ENCODE peak calls at places on chromosomes 1 and 21, in six cellular contexts. One of them, this sample, is unnamed.
A peak's percentile ranks its signal among the peaks of the same experiment; 100 is the strongest.

GRCh38 chr1:53967409-53968124 is 21.4 kb downstream of the LRRC42 start:
- DNase-seq in AG08395: no peak
- DNase-seq in suprapubic skin: no peak
- DNase-seq in heart left ventricle: no peak
- DNase-seq in ecto neural progenitor cell: no peak
- DNase-seq in mucosa of gallbladder: no peak
- DNase-seq in this sample: no peak

GRCh38 chr1:47262787-47263413 is 30.9 kb upstream of the TAL1 start:
- DNase-seq in AG08395: peak; percentile 65
- DNase-seq in suprapubic skin: no peak
- DNase-seq in heart left ventricle: peak; percentile 31
- DNase-seq in ecto neural progenitor cell: no peak
- DNase-seq in mucosa of gallbladder: peak; percentile 49
- DNase-seq in this sample: peak; percentile 47

GRCh38 chr1:167541013-167541412 is 12.5 kb downstream of the CREG1 start:
- DNase-seq in AG08395: no peak
- DNase-seq in suprapubic skin: no peak
- DNase-seq in heart left ventricle: no peak
- DNase-seq in ecto neural progenitor cell: no peak
- DNase-seq in mucosa of gallbladder: no peak
- DNase-seq in this sample: no peak

GRCh38 chr1:170669036-170669435 is 5.1 kb downstream of the PRRX1 start:
- DNase-seq in AG08395: no peak
- DNase-seq in suprapubic skin: no peak
- DNase-seq in heart left ventricle: no peak
- DNase-seq in ecto neural progenitor cell: no peak
- DNase-seq in mucosa of gallbladder: no peak
- DNase-seq in this sample: no peak

GRCh38 chr1:183065168-183065670 is 42.0 kb downstream of the LAMC1 start:
- DNase-seq in AG08395: no peak
- DNase-seq in suprapubic skin: no peak
- DNase-seq in heart left ventricle: no peak
- DNase-seq in ecto neural progenitor cell: no peak
- DNase-seq in mucosa of gallbladder: no peak
- DNase-seq in this sample: no peak

GRCh38 chr1:58318157-58318665 is 228.3 kb downstream of the OMA1 start:
- DNase-seq in AG08395: no peak
- DNase-seq in suprapubic skin: no peak
- DNase-seq in heart left ventricle: no peak
- DNase-seq in ecto neural progenitor cell: no peak
- DNase-seq in mucosa of gallbladder: no peak
- DNase-seq in this sample: no peak

GRCh38 chr1:222523852-222524251 is 24.1 kb downstream of the HHIPL2 start:
- DNase-seq in AG08395: no peak
- DNase-seq in suprapubic skin: no peak
- DNase-seq in heart left ventricle: no peak
- DNase-seq in ecto neural progenitor cell: no peak
- DNase-seq in mucosa of gallbladder: no peak
- DNase-seq in this sample: no peak

GRCh38 chr1:180081474-180081873 is 73.2 kb upstream of the QSOX1 start:
- DNase-seq in AG08395: no peak
- DNase-seq in suprapubic skin: no peak
- DNase-seq in heart left ventricle: no peak
- DNase-seq in ecto neural progenitor cell: no peak
- DNase-seq in mucosa of gallbladder: no peak
- DNase-seq in this sample: no peak

GRCh38 chr1:31771891-31772668 is 7.9 kb upstream of the ADGRB2 start:
- DNase-seq in AG08395: no peak
- DNase-seq in suprapubic skin: no peak
- DNase-seq in heart left ventricle: no peak
- DNase-seq in ecto neural progenitor cell: no peak
- DNase-seq in mucosa of gallbladder: no peak
- DNase-seq in this sample: no peak

GRCh38 chr1:21586926-21587601 is 77.8 kb downstream of the ALPL start:
- DNase-seq in AG08395: peak; percentile 90
- DNase-seq in suprapubic skin: no peak
- DNase-seq in heart left ventricle: peak; percentile 36
- DNase-seq in ecto neural progenitor cell: no peak
- DNase-seq in mucosa of gallbladder: peak; percentile 60
- DNase-seq in this sample: no peak

GRCh38 chr1:25338188-25338981 is at the start of gene TMEM50A:
- DNase-seq in AG08395: peak; percentile 91
- DNase-seq in suprapubic skin: peak; percentile 93
- DNase-seq in heart left ventricle: peak; percentile 93
- DNase-seq in ecto neural progenitor cell: peak; percentile 95
- DNase-seq in mucosa of gallbladder: peak; percentile 90
- DNase-seq in this sample: no peak

GRCh38 chr1:207890136-207890738 is 20.7 kb downstream of the CD34 start:
- DNase-seq in AG08395: peak; percentile 89
- DNase-seq in suprapubic skin: peak; percentile 86
- DNase-seq in heart left ventricle: peak; percentile 90
- DNase-seq in ecto neural progenitor cell: no peak
- DNase-seq in mucosa of gallbladder: peak; percentile 60
- DNase-seq in this sample: no peak

GRCh38 chr21:19507682-19508260 is 1104.2 kb upstream of the TMPRSS15 start:
- DNase-seq in AG08395: no peak
- DNase-seq in suprapubic skin: no peak
- DNase-seq in heart left ventricle: no peak
- DNase-seq in ecto neural progenitor cell: no peak
- DNase-seq in mucosa of gallbladder: no peak
- DNase-seq in this sample: no peak

This sample was measured in LNCaP clone FGC.